ENCODE peak calls at places on chromosome 14, in nine cellular contexts. R, W, B, H, K, M, F, S and C are unnamed samples.
A peak's percentile ranks its signal among the peaks of the same experiment; 100 is the strongest.

GRCh38 chr14:66824251-66824650 is 316.3 kb downstream of the GPHN start:
- DNase-seq in H (no peak), R (no peak), K (no peak), M (no peak), S (no peak), F (no peak), B (no peak), W (no peak), C (no peak)

GRCh38 chr14:103762011-103762410 is 46.4 kb downstream of the ZFYVE21 start:
- DNase-seq in W (no peak), R (peak; percentile 8), K (no peak), S (peak; percentile 39), M (no peak), H (no peak), B (no peak), F (no peak), C (no peak)

GRCh38 chr14:60956202-60956601 is 24.7 kb downstream of the TRMT5 start:
- DNase-seq in M (no peak), F (no peak), R (no peak), B (no peak), W (no peak), S (no peak), H (no peak), K (no peak), C (no peak)

GRCh38 chr14:30034049-30034635 is 106.5 kb upstream of the PRKD1 start:
- DNase-seq in B (no peak), K (peak; percentile 90), W (no peak), S (no peak), R (peak; percentile 51), H (peak; percentile 81), M (no peak), F (no peak), C (peak; percentile 48)

GRCh38 chr14:69957986-69958385 is 78.8 kb downstream of the SMOC1 start:
- DNase-seq in S (no peak), K (no peak), R (no peak), M (no peak), W (no peak), B (no peak), F (no peak), H (no peak), C (no peak)

GRCh38 chr14:99408286-99408970 is 72.2 kb downstream of the SETD3 start:
- DNase-seq in H (no peak), F (no peak), W (no peak), B (no peak), M (no peak), K (no peak), S (no peak), R (no peak), C (no peak)

GRCh38 chr14:96512602-96513397 is 10.6 kb downstream of the PAPOLA start:
- DNase-seq in F (no peak), H (no peak), S (no peak), B (no peak), M (no peak), R (no peak), K (no peak), W (no peak), C (no peak)

GRCh38 chr14:36068777-36069534 is 107.6 kb downstream of the PTCSC3 start:
- DNase-seq in B (no peak), W (no peak), H (no peak), R (peak; percentile 84), K (no peak), S (peak; percentile 23), F (no peak), M (peak; percentile 21), C (no peak)

GRCh38 chr14:91573894-91574837 is 64.1 kb upstream of the PPP4R3A start:
- DNase-seq in R (peak; percentile 66), W (peak; percentile 30), B (peak; percentile 16), H (peak; percentile 68), S (peak; percentile 42), F (peak; percentile 70), M (peak; percentile 29), K (peak; percentile 91), C (peak; percentile 85)

GRCh38 chr14:95597784-95598204 is 62.9 kb downstream of the GLRX5 start:
- DNase-seq in K (peak; percentile 66), H (peak; percentile 60), F (peak; percentile 74), R (peak; percentile 19), M (peak; percentile 4), W (no peak), S (peak; percentile 51), B (peak; percentile 20), C (peak; percentile 67)